ENCODE peak calls at places on chromosomes 6 and 20, in nine cellular contexts. One of them, this sample, is unnamed.

GRCh38 chr6:143410859-143411270 is 39.6 kb downstream of the ADAT2 start:
- DNase-seq in cardiac muscle cell: peak
- DNase-seq in T follicular helper cell: no peak
- DNase-seq in lung microvascular endothelial cell: no peak
- DNase-seq in fibroblast of the conjunctiva: no peak
- DNase-seq in glomerular endothelial cell: no peak
- DNase-seq in H9: no peak
- DNase-seq in stimulated activated CD8-positive, alpha-beta memory T cell treated with anti-CD3 and anti-CD28 coated beads, Interleukin-4, amount 100 ng/mL, for 4 hours: no peak
- DNase-seq in activated CD4-positive, CD25-positive, alpha-beta regulatory T cell: no peak
- DNase-seq in this sample: no peak

GRCh38 chr6:137744877-137745276 is 122.2 kb upstream of the TNFAIP3 start:
- DNase-seq in glomerular endothelial cell: no peak
- DNase-seq in H9: no peak
- DNase-seq in lung microvascular endothelial cell: no peak
- DNase-seq in T follicular helper cell: no peak
- DNase-seq in stimulated activated CD8-positive, alpha-beta memory T cell treated with anti-CD3 and anti-CD28 coated beads, Interleukin-4, amount 100 ng/mL, for 4 hours: no peak
- DNase-seq in activated CD4-positive, CD25-positive, alpha-beta regulatory T cell: no peak
- DNase-seq in cardiac muscle cell: no peak
- DNase-seq in fibroblast of the conjunctiva: no peak
- DNase-seq in this sample: no peak

GRCh38 chr20:14334306-14334930 is 3.0 kb downstream of the FLRT3 start:
- DNase-seq in activated CD4-positive, CD25-positive, alpha-beta regulatory T cell: no peak
- DNase-seq in lung microvascular endothelial cell: peak
- DNase-seq in glomerular endothelial cell: no peak
- DNase-seq in stimulated activated CD8-positive, alpha-beta memory T cell treated with anti-CD3 and anti-CD28 coated beads, Interleukin-4, amount 100 ng/mL, for 4 hours: no peak
- DNase-seq in fibroblast of the conjunctiva: peak
- DNase-seq in cardiac muscle cell: peak
- DNase-seq in T follicular helper cell: no peak
- DNase-seq in H9: peak
- DNase-seq in this sample: peak

GRCh38 chr6:129701721-129702455 is 8.1 kb downstream of the ARHGAP18 start:
- DNase-seq in T follicular helper cell: no peak
- DNase-seq in lung microvascular endothelial cell: peak
- DNase-seq in H9: no peak
- DNase-seq in glomerular endothelial cell: no peak
- DNase-seq in activated CD4-positive, CD25-positive, alpha-beta regulatory T cell: no peak
- DNase-seq in stimulated activated CD8-positive, alpha-beta memory T cell treated with anti-CD3 and anti-CD28 coated beads, Interleukin-4, amount 100 ng/mL, for 4 hours: no peak
- DNase-seq in fibroblast of the conjunctiva: no peak
- DNase-seq in cardiac muscle cell: peak
- DNase-seq in this sample: no peak

GRCh38 chr20:51376121-51376520 is 166.4 kb downstream of the NFATC2 start:
- DNase-seq in stimulated activated CD8-positive, alpha-beta memory T cell treated with anti-CD3 and anti-CD28 coated beads, Interleukin-4, amount 100 ng/mL, for 4 hours: no peak
- DNase-seq in T follicular helper cell: no peak
- DNase-seq in activated CD4-positive, CD25-positive, alpha-beta regulatory T cell: no peak
- DNase-seq in lung microvascular endothelial cell: peak
- DNase-seq in H9: no peak
- DNase-seq in glomerular endothelial cell: no peak
- DNase-seq in fibroblast of the conjunctiva: no peak
- DNase-seq in cardiac muscle cell: no peak
- DNase-seq in this sample: no peak

GRCh38 chr20:40393161-40393560 is 295.9 kb downstream of the MAFB start:
- DNase-seq in stimulated activated CD8-positive, alpha-beta memory T cell treated with anti-CD3 and anti-CD28 coated beads, Interleukin-4, amount 100 ng/mL, for 4 hours: no peak
- DNase-seq in fibroblast of the conjunctiva: no peak
- DNase-seq in lung microvascular endothelial cell: no peak
- DNase-seq in activated CD4-positive, CD25-positive, alpha-beta regulatory T cell: no peak
- DNase-seq in T follicular helper cell: no peak
- DNase-seq in cardiac muscle cell: no peak
- DNase-seq in glomerular endothelial cell: no peak
- DNase-seq in H9: no peak
- DNase-seq in this sample: no peak

GRCh38 chr20:61525781-61526431 is 273.8 kb downstream of the CDH4 start:
- DNase-seq in fibroblast of the conjunctiva: no peak
- DNase-seq in stimulated activated CD8-positive, alpha-beta memory T cell treated with anti-CD3 and anti-CD28 coated beads, Interleukin-4, amount 100 ng/mL, for 4 hours: no peak
- DNase-seq in lung microvascular endothelial cell: no peak
- DNase-seq in cardiac muscle cell: no peak
- DNase-seq in T follicular helper cell: no peak
- DNase-seq in glomerular endothelial cell: no peak
- DNase-seq in H9: no peak
- DNase-seq in activated CD4-positive, CD25-positive, alpha-beta regulatory T cell: no peak
- DNase-seq in this sample: no peak

GRCh38 chr6:41373919-41374617 is 38.7 kb downstream of the NCR2 start:
- DNase-seq in lung microvascular endothelial cell: no peak
- DNase-seq in cardiac muscle cell: peak
- DNase-seq in H9: peak
- DNase-seq in activated CD4-positive, CD25-positive, alpha-beta regulatory T cell: no peak
- DNase-seq in T follicular helper cell: no peak
- DNase-seq in glomerular endothelial cell: no peak
- DNase-seq in stimulated activated CD8-positive, alpha-beta memory T cell treated with anti-CD3 and anti-CD28 coated beads, Interleukin-4, amount 100 ng/mL, for 4 hours: no peak
- DNase-seq in fibroblast of the conjunctiva: no peak
- DNase-seq in this sample: no peak

GRCh38 chr20:44592366-44592765 is 10.0 kb downstream of the PKIG start:
- DNase-seq in activated CD4-positive, CD25-positive, alpha-beta regulatory T cell: no peak
- DNase-seq in glomerular endothelial cell: no peak
- DNase-seq in fibroblast of the conjunctiva: no peak
- DNase-seq in stimulated activated CD8-positive, alpha-beta memory T cell treated with anti-CD3 and anti-CD28 coated beads, Interleukin-4, amount 100 ng/mL, for 4 hours: no peak
- DNase-seq in lung microvascular endothelial cell: no peak
- DNase-seq in cardiac muscle cell: no peak
- DNase-seq in H9: no peak
- DNase-seq in T follicular helper cell: no peak
- DNase-seq in this sample: no peak

GRCh38 chr20:63736893-63737689 is 627 bp downstream of the LIME1 start:
- DNase-seq in stimulated activated CD8-positive, alpha-beta memory T cell treated with anti-CD3 and anti-CD28 coated beads, Interleukin-4, amount 100 ng/mL, for 4 hours: no peak
- DNase-seq in lung microvascular endothelial cell: no peak
- DNase-seq in activated CD4-positive, CD25-positive, alpha-beta regulatory T cell: no peak
- DNase-seq in T follicular helper cell: peak
- DNase-seq in H9: peak
- DNase-seq in cardiac muscle cell: no peak
- DNase-seq in glomerular endothelial cell: no peak
- DNase-seq in fibroblast of the conjunctiva: no peak
- DNase-seq in this sample: no peak

GRCh38 chr20:23095504-23095903 is 9.4 kb upstream of the CD93 start:
- DNase-seq in glomerular endothelial cell: no peak
- DNase-seq in cardiac muscle cell: no peak
- DNase-seq in T follicular helper cell: no peak
- DNase-seq in stimulated activated CD8-positive, alpha-beta memory T cell treated with anti-CD3 and anti-CD28 coated beads, Interleukin-4, amount 100 ng/mL, for 4 hours: no peak
- DNase-seq in H9: no peak
- DNase-seq in activated CD4-positive, CD25-positive, alpha-beta regulatory T cell: no peak
- DNase-seq in fibroblast of the conjunctiva: no peak
- DNase-seq in lung microvascular endothelial cell: no peak
- DNase-seq in this sample: no peak

GRCh38 chr6:138349891-138350290 is 27.8 kb upstream of the SMIM28 start:
- DNase-seq in activated CD4-positive, CD25-positive, alpha-beta regulatory T cell: no peak
- DNase-seq in lung microvascular endothelial cell: no peak
- DNase-seq in fibroblast of the conjunctiva: no peak
- DNase-seq in T follicular helper cell: no peak
- DNase-seq in glomerular endothelial cell: no peak
- DNase-seq in H9: no peak
- DNase-seq in cardiac muscle cell: peak
- DNase-seq in stimulated activated CD8-positive, alpha-beta memory T cell treated with anti-CD3 and anti-CD28 coated beads, Interleukin-4, amount 100 ng/mL, for 4 hours: no peak
- DNase-seq in this sample: no peak

GRCh38 chr20:54479138-54479906 is 3.9 kb downstream of the DOK5 start:
- DNase-seq in H9: peak
- DNase-seq in stimulated activated CD8-positive, alpha-beta memory T cell treated with anti-CD3 and anti-CD28 coated beads, Interleukin-4, amount 100 ng/mL, for 4 hours: no peak
- DNase-seq in glomerular endothelial cell: no peak
- DNase-seq in lung microvascular endothelial cell: no peak
- DNase-seq in T follicular helper cell: no peak
- DNase-seq in fibroblast of the conjunctiva: no peak
- DNase-seq in cardiac muscle cell: no peak
- DNase-seq in activated CD4-positive, CD25-positive, alpha-beta regulatory T cell: no peak
- DNase-seq in this sample: no peak

GRCh38 chr6:107113460-107114212 is 1.7 kb downstream of the BEND3 start:
- DNase-seq in cardiac muscle cell: no peak
- DNase-seq in stimulated activated CD8-positive, alpha-beta memory T cell treated with anti-CD3 and anti-CD28 coated beads, Interleukin-4, amount 100 ng/mL, for 4 hours: no peak
- DNase-seq in H9: no peak
- DNase-seq in T follicular helper cell: no peak
- DNase-seq in fibroblast of the conjunctiva: no peak
- DNase-seq in activated CD4-positive, CD25-positive, alpha-beta regulatory T cell: no peak
- DNase-seq in lung microvascular endothelial cell: no peak
- DNase-seq in glomerular endothelial cell: no peak
- DNase-seq in this sample: no peak

GRCh38 chr6:72363844-72364740 is 257.8 kb upstream of the KCNQ5 start:
- DNase-seq in H9: no peak
- DNase-seq in glomerular endothelial cell: peak
- DNase-seq in T follicular helper cell: no peak
- DNase-seq in cardiac muscle cell: peak
- DNase-seq in fibroblast of the conjunctiva: peak
- DNase-seq in lung microvascular endothelial cell: peak
- DNase-seq in stimulated activated CD8-positive, alpha-beta memory T cell treated with anti-CD3 and anti-CD28 coated beads, Interleukin-4, amount 100 ng/mL, for 4 hours: no peak
- DNase-seq in activated CD4-positive, CD25-positive, alpha-beta regulatory T cell: no peak
- DNase-seq in this sample: peak

GRCh38 chr6:144675231-144675861 is 390.2 kb downstream of the UTRN start:
- DNase-seq in glomerular endothelial cell: no peak
- DNase-seq in T follicular helper cell: no peak
- DNase-seq in activated CD4-positive, CD25-positive, alpha-beta regulatory T cell: no peak
- DNase-seq in cardiac muscle cell: peak
- DNase-seq in fibroblast of the conjunctiva: no peak
- DNase-seq in lung microvascular endothelial cell: no peak
- DNase-seq in H9: no peak
- DNase-seq in stimulated activated CD8-positive, alpha-beta memory T cell treated with anti-CD3 and anti-CD28 coated beads, Interleukin-4, amount 100 ng/mL, for 4 hours: no peak
- DNase-seq in this sample: no peak

GRCh38 chr6:125380474-125380873 is 78.7 kb upstream of the HDDC2 start:
- DNase-seq in lung microvascular endothelial cell: no peak
- DNase-seq in T follicular helper cell: no peak
- DNase-seq in fibroblast of the conjunctiva: no peak
- DNase-seq in H9: no peak
- DNase-seq in activated CD4-positive, CD25-positive, alpha-beta regulatory T cell: no peak
- DNase-seq in cardiac muscle cell: no peak
- DNase-seq in glomerular endothelial cell: no peak
- DNase-seq in stimulated activated CD8-positive, alpha-beta memory T cell treated with anti-CD3 and anti-CD28 coated beads, Interleukin-4, amount 100 ng/mL, for 4 hours: no peak
- DNase-seq in this sample: no peak

GRCh38 chr6:106799008-106799952 is 169.9 kb downstream of the QRSL1 start:
- DNase-seq in lung microvascular endothelial cell: no peak
- DNase-seq in fibroblast of the conjunctiva: no peak
- DNase-seq in cardiac muscle cell: peak
- DNase-seq in activated CD4-positive, CD25-positive, alpha-beta regulatory T cell: no peak
- DNase-seq in stimulated activated CD8-positive, alpha-beta memory T cell treated with anti-CD3 and anti-CD28 coated beads, Interleukin-4, amount 100 ng/mL, for 4 hours: no peak
- DNase-seq in T follicular helper cell: no peak
- DNase-seq in glomerular endothelial cell: no peak
- DNase-seq in H9: no peak
- DNase-seq in this sample: no peak

GRCh38 chr6:36656441-36656840 is 22.1 kb upstream of the CDKN1A start:
- DNase-seq in cardiac muscle cell: no peak
- DNase-seq in fibroblast of the conjunctiva: no peak
- DNase-seq in lung microvascular endothelial cell: no peak
- DNase-seq in activated CD4-positive, CD25-positive, alpha-beta regulatory T cell: no peak
- DNase-seq in T follicular helper cell: no peak
- DNase-seq in glomerular endothelial cell: no peak
- DNase-seq in stimulated activated CD8-positive, alpha-beta memory T cell treated with anti-CD3 and anti-CD28 coated beads, Interleukin-4, amount 100 ng/mL, for 4 hours: no peak
- DNase-seq in H9: no peak
- DNase-seq in this sample: no peak

GRCh38 chr6:125598422-125598821 is 151.0 kb upstream of the HEY2 start:
- DNase-seq in lung microvascular endothelial cell: peak
- DNase-seq in stimulated activated CD8-positive, alpha-beta memory T cell treated with anti-CD3 and anti-CD28 coated beads, Interleukin-4, amount 100 ng/mL, for 4 hours: no peak
- DNase-seq in activated CD4-positive, CD25-positive, alpha-beta regulatory T cell: no peak
- DNase-seq in H9: no peak
- DNase-seq in fibroblast of the conjunctiva: peak
- DNase-seq in cardiac muscle cell: peak
- DNase-seq in T follicular helper cell: no peak
- DNase-seq in glomerular endothelial cell: no peak
- DNase-seq in this sample: no peak

GRCh38 chr6:30264731-30265130 is 51.5 kb upstream of the TRIM26 start:
- DNase-seq in H9: no peak
- DNase-seq in stimulated activated CD8-positive, alpha-beta memory T cell treated with anti-CD3 and anti-CD28 coated beads, Interleukin-4, amount 100 ng/mL, for 4 hours: no peak
- DNase-seq in glomerular endothelial cell: no peak
- DNase-seq in T follicular helper cell: no peak
- DNase-seq in lung microvascular endothelial cell: no peak
- DNase-seq in activated CD4-positive, CD25-positive, alpha-beta regulatory T cell: no peak
- DNase-seq in fibroblast of the conjunctiva: peak
- DNase-seq in cardiac muscle cell: no peak
- DNase-seq in this sample: peak

GRCh38 chr20:21202284-21202683 is 76.4 kb downstream of the KIZ start:
- DNase-seq in cardiac muscle cell: peak
- DNase-seq in fibroblast of the conjunctiva: no peak
- DNase-seq in H9: no peak
- DNase-seq in activated CD4-positive, CD25-positive, alpha-beta regulatory T cell: no peak
- DNase-seq in stimulated activated CD8-positive, alpha-beta memory T cell treated with anti-CD3 and anti-CD28 coated beads, Interleukin-4, amount 100 ng/mL, for 4 hours: no peak
- DNase-seq in lung microvascular endothelial cell: no peak
- DNase-seq in T follicular helper cell: no peak
- DNase-seq in glomerular endothelial cell: no peak
- DNase-seq in this sample: no peak